ENCODE peak calls at places on chromosomes 2 and 18, in six cellular contexts. J is astrocyte of the spinal cord, P is left lung, E is body of pancreas, H is bronchial epithelial cell, B is AG04450. Y is an unnamed sample.
A peak's percentile ranks its signal among the peaks of the same experiment; 100 is the strongest.

GRCh38 chr2:23294238-23294637 is 90.7 kb upstream of the KLHL29 start:
- DNase-seq in B (no peak), H (no peak), E (no peak), P (no peak), J (no peak), Y (no peak)

GRCh38 chr2:119809329-119810038 is 49.8 kb downstream of the PTPN4 start:
- DNase-seq in E (no peak), B (peak; percentile 30), P (no peak), H (peak; percentile 49), J (peak; percentile 79), Y (no peak)

GRCh38 chr2:190627881-190628412 is 20.9 kb upstream of the NAB1 start:
- DNase-seq in E (peak; percentile 14), B (no peak), P (peak; percentile 46), H (no peak), J (peak; percentile 13), Y (peak; percentile 35)

GRCh38 chr2:162926501-162926900 is 87.9 kb upstream of the KCNH7 start:
- DNase-seq in H (peak; percentile 98), P (no peak), E (no peak), J (peak; percentile 87), B (no peak), Y (no peak)

GRCh38 chr18:6484659-6485058 is 69.9 kb upstream of the L3MBTL4 start:
- DNase-seq in E (no peak), B (no peak), H (no peak), P (no peak), J (no peak), Y (no peak)

GRCh38 chr2:30964334-30964733 is 157.1 kb upstream of the CAPN13 start:
- DNase-seq in E (no peak), H (no peak), J (no peak), P (no peak), B (no peak), Y (no peak)

GRCh38 chr2:191607101-191607500 is 70.8 kb upstream of the NABP1 start:
- DNase-seq in J (no peak), P (no peak), H (peak; percentile 76), B (no peak), E (no peak), Y (no peak)

GRCh38 chr2:37143986-37144385 is 12.8 kb downstream of the EIF2AK2 start:
- DNase-seq in H (peak; percentile 27), P (no peak), E (no peak), J (no peak), B (no peak), Y (no peak)

GRCh38 chr2:236637691-236638569 is 68.3 kb downstream of the ACKR3 start:
- DNase-seq in B (no peak), P (no peak), E (no peak), J (peak; percentile 36), H (no peak), Y (no peak)

GRCh38 chr2:143015681-143016080 is 113.5 kb upstream of the ARHGAP15 start:
- DNase-seq in B (no peak), P (no peak), E (no peak), H (no peak), J (no peak), Y (no peak)

GRCh38 chr2:240359695-240360094 is 75.8 kb upstream of the GPC1 start:
- DNase-seq in E (no peak), B (no peak), J (no peak), P (no peak), H (no peak), Y (no peak)
- H3K4me3 ChIP-seq in E (no peak overlapping the region), B (no peak overlapping the region), J (no peak overlapping the region), P (no peak overlapping the region), H (no peak overlapping the region), Y (no peak overlapping the region)

DNA sequence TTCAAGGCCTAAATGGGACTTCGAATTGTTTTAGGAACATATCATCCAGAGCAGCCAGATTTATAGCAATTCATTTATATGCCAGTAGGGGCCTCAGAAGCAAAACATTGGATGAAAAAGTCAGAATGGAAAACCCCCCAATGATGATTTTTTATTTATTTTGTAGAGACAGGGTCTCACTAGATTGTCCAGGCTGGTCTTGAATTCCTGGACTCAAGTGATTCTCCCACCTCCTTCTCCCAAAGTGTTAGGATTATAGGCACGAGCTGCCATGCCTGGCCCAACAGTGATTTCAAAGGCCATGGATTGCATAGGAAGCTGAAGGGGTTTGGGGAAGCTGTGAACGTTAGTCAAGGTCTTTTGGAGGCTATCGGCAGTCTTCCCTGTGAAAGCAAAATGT is 21.9 kb upstream of the MCFD2 start:
- DNase-seq in E (no peak), P (no peak), B (no peak), J (no peak), H (no peak), Y (no peak)
- TF ChIP-seq CTCF in E (peak; percentile 25), P (no peak), B (peak; percentile 45), J (peak; percentile 40), H (peak; percentile 26), Y (no peak)

GRCh38 chr2:127635380-127636237 is 10.3 kb upstream of the GPR17 start:
- DNase-seq in B (no peak), E (no peak), P (no peak), H (no peak), J (no peak), Y (no peak)

GRCh38 chr2:127638361-127639110 is 7.4 kb upstream of the GPR17 start:
- DNase-seq in B (no peak), H (peak; percentile 28), J (peak; percentile 21), E (no peak), P (no peak), Y (no peak)

GRCh38 chr2:127636248-127637235 is 9.4 kb upstream of the GPR17 start:
- DNase-seq in E (no peak), J (no peak), B (no peak), P (no peak), H (no peak), Y (no peak)

GRCh38 chr2:127637725-127638252 is 8.2 kb upstream of the GPR17 start:
- DNase-seq in B (peak; percentile 44), P (no peak), J (peak; percentile 66), E (no peak), H (peak; percentile 74), Y (no peak)

DNA sequence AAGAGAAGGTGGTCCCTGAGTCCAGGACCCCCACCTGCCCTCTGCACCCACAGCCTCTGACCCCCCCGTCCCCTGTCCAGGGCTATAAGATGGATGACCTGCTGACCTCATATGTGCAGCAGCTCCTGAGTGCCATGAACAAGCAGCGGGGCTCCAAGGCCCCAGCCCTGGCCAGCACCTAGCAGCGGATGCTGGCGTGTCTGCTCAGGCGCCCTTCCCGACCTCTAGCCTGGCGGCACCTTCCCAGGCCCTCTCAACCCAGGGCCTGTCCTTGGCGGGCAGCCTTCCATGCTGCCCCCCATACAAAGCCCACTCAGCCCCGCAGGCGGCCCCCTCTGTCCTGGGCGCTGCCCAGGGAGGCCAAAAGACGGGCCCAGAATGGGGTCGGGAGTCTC is 8.7 kb upstream of the GPR17 start:
- DNase-seq in J (no peak), P (no peak), H (no peak), B (no peak), E (no peak), Y (no peak)
- H3K4me3 ChIP-seq in J (no peak overlapping the region), P (no peak overlapping the region), H (no peak overlapping the region), B (no peak overlapping the region), E (no peak overlapping the region), Y (no peak overlapping the region)

GRCh38 chr2:107663632-107664031 is 163.1 kb upstream of the RGPD4 start:
- DNase-seq in E (no peak), H (no peak), P (no peak), J (no peak), B (no peak), Y (peak; percentile 24)

DNA sequence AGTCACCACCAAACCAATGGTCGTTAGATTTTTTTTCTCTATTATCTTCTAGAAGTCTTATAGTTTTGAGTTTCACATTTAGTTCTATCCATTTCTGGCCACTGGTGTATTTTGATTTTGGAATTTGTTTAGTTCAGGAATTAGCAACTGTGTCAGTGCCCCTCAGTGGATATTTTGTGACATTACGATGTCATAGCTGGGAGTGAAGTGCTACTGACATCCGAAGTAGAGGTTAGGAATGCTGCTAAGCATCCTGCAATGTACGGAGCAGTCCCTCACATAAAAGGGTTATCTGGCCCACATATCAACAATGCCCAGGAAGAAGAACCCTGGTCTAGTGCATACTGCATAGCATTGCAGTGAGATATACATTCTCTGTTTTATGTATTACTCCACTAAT is 157.4 kb upstream of the RGPD4 start:
- DNase-seq in P (no peak), J (peak; percentile 26), B (no peak), H (peak; percentile 40), E (no peak), Y (no peak)
- TF ChIP-seq CTCF in P (no peak), J (peak; percentile 25), B (no peak), H (peak; percentile 29), E (no peak), Y (peak; percentile 58)

GRCh38 chr2:25164526-25164925 is 3.9 kb downstream of the POMC start:
- DNase-seq in B (no peak), J (no peak), E (no peak), P (no peak), H (no peak), Y (no peak)

GRCh38 chr2:25160376-25160775 is 8.0 kb downstream of the POMC start:
- DNase-seq in H (no peak), E (no peak), B (no peak), P (no peak), J (no peak), Y (no peak)

GRCh38 chr2:25159947-25160346 is 8.4 kb downstream of the POMC start:
- DNase-seq in E (no peak), J (no peak), H (no peak), B (no peak), P (no peak), Y (no peak)

GRCh38 chr2:25158096-25158852 is 10.1 kb downstream of the POMC start:
- DNase-seq in E (no peak), P (no peak), B (no peak), H (no peak), J (no peak), Y (no peak)

DNA sequence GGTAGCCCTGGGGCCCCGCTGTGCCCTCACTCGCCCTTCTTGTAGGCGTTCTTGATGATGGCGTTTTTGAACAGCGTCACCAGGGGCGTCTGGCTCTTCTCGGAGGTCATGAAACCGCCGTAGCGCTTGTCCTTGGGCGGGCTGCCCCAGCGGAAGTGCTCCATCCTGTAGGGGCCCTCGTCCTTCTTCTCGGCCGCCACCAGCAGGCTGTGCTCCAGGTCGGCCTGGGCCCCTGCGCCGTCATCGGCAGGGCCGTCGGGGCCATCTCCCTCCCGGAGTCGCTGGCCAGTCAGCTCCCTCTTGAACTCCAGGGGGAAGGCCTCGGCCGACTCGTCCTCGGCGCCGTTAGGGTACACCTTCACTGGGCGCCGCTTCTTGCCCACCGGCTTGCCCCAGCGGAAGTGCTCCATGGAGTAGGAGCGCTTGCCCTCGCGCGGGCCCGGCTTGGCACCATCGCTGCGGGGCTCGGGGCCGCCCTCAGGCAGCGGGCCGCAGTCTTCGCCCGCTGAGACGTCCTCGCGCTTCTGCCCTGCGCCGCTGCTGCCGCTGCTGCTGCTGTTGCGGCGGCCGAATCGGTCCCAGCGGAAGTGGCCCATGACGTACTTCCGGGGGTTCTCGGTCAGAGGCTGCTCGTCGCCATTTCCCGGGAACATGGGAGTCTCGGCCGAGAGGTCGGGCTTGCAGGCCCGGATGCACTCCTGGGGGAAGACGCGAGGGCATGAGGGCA is 7.2 kb downstream of the POMC start:
- DNase-seq in P (peak; percentile 75), E (peak; percentile 75), B (no peak), J (no peak), H (no peak), Y (peak; percentile 67)
- H3K4me3 ChIP-seq in P (peak overlapping the region; percentile 48), E (peak overlapping the region; percentile 11), B (no peak overlapping the region), J (no peak overlapping the region), H (peak overlapping the region; percentile 24), Y (peak overlapping the region; percentile 31)

DNA sequence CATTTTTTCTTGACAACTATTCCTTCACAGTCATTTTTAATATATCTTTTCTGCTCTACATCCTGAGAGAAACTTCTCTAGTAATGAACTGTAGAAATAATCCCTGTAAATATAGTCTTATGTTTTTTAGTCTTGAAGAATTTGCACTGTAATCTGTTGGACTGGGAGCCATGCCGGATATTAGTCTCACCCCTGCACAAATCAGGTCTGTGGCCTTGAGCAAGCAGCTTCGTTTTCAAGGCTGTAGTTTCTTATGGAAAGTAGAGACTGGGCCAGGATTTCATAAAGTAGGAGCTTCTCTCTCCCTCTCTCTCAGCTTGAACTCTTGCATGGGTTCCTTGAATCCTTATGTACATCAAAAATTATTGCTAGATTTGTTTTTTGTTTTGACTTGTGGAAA is 8.7 kb downstream of the FARP2 start:
- DNase-seq in P (no peak), E (peak; percentile 36), J (no peak), B (no peak), H (no peak), Y (no peak)
- TF ChIP-seq CTCF in P (no peak), E (no peak), J (no peak), B (no peak), H (no peak), Y (no peak)

Y was measured in thyroid gland.